ENCODE peak calls at places on chromosomes 2 and 18, in four cellular contexts. H, M, E and P are unnamed samples.

GRCh38 chr18:12779456-12779855 is 76.6 kb downstream of the PSMG2 start:
- DNase-seq in H (no peak), M (no peak), E (no peak), P (no peak)

GRCh38 chr18:79934311-79935097 is 16.9 kb downstream of the SLC66A2 start:
- DNase-seq in H (no peak), M (no peak), E (no peak), P (peak; percentile 60)

GRCh38 chr18:35890323-35890722 is 82.2 kb upstream of the RMP24 start:
- DNase-seq in H (no peak), M (no peak), E (no peak), P (no peak)

GRCh38 chr2:873651-874580 is 76.7 kb upstream of the SNTG2 start:
- DNase-seq in H (no peak), M (no peak), E (no peak), P (no peak)

GRCh38 chr18:361100-361732 is 93.4 kb upstream of the THOC1 start:
- DNase-seq in H (no peak), M (no peak), E (no peak), P (no peak)

GRCh38 chr18:13612111-13612997 is 114.0 kb downstream of the FAM210A start:
- DNase-seq in H (no peak), M (no peak), E (no peak), P (no peak)

GRCh38 chr2:60818272-60818671 is 62.2 kb downstream of the PAPOLG start:
- DNase-seq in H (no peak), M (no peak), E (no peak), P (peak; percentile 48)

GRCh38 chr2:200086911-200087310 is 131.5 kb downstream of the MAIP1 start:
- DNase-seq in H (no peak), M (no peak), E (no peak), P (no peak)

GRCh38 chr2:199303814-199304213 is 153.9 kb downstream of the SATB2 start:
- DNase-seq in H (peak; percentile 94), M (no peak), E (peak; percentile 97), P (peak; percentile 67)

GRCh38 chr2:48844418-48845155 is 89.1 kb upstream of the LHCGR start:
- DNase-seq in H (peak; percentile 42), M (no peak), E (no peak), P (peak; percentile 50)

GRCh38 chr2:233892793-233893192 is 24.4 kb upstream of the TRPM8 start:
- DNase-seq in H (no peak), M (no peak), E (no peak), P (no peak)

GRCh38 chr2:45729753-45730512 is 78.5 kb downstream of the PRKCE start:
- DNase-seq in H (no peak), M (no peak), E (no peak), P (peak; percentile 41)
- TF ChIP-seq CTCF in H (peak; percentile 28), M (no peak), E (peak; percentile 18), P (peak; percentile 51)

GRCh38 chr2:155256803-155257202 is 558.3 kb downstream of the KCNJ3 start:
- DNase-seq in H (no peak), M (no peak), E (no peak), P (no peak)
- TF ChIP-seq CTCF in H (no peak), M (no peak), E (no peak), P (no peak)

GRCh38 chr2:154452471-154452870 is 246.0 kb upstream of the KCNJ3 start:
- DNase-seq in H (no peak), M (no peak), E (no peak), P (no peak)

GRCh38 chr2:154457291-154457690 is 241.2 kb upstream of the KCNJ3 start:
- DNase-seq in H (no peak), M (no peak), E (no peak), P (no peak)

GRCh38 chr2:154455201-154455600 is 243.3 kb upstream of the KCNJ3 start:
- DNase-seq in H (peak; percentile 24), M (no peak), E (no peak), P (peak; percentile 8)

GRCh38 chr2:154452906-154453493 is 245.5 kb upstream of the KCNJ3 start:
- DNase-seq in H (peak; percentile 29), M (no peak), E (no peak), P (peak; percentile 8)

DNA sequence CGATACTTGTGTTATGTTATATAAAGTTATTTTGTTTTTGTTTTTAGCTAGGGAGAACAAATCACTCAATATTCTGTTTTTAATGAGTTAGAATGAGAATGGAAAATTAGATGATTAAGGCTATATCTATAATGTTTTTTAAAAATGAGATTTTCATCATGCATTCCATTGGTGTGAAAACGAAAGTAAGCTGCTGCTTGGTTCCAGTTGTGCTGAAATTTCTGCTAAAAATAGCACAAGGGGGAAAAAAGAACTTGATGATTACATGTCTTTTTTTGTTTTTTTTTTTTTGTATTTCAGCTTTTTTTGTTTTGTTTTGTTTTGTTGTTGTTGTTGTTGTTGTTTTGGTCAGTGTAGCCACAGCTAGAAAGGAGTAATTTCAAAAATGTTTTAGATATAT is 242.6 kb upstream of the KCNJ3 start:
- DNase-seq in H (peak; percentile 18), M (no peak), E (no peak), P (peak; percentile 3)
- TF ChIP-seq CTCF in H (no peak), M (no peak), E (no peak), P (no peak)

DNA sequence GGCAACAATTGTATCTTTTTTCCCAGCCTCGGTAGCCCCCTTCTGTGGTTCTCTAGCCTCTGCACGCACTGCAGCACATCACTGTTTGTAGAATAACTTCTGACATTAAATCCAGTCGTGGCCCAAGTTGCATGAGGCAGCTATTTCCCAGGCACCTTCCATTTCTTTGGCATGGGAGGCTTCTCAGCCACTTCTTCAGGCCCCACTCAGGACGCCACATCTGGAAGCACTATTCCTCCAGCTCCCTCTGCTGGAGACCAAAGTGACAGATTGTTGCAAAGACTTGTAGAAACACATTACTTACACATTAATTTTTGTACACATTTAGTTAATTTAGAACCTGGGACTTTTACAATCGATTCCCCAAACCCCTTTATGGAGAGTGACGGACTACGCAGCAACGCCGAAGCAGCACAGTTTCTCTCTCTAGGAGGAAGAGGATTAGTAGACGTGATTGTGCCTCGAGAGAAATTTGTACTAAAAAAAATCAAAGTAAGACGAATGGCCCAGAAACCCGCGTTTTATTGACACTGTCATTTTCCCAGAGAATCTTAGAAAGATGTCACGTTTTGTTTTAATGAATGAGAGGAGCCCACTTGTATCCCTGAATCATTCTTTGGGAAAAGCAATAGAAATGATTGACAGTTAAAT is 57.8 kb upstream of the RGPD5 start:
- DNase-seq in H (peak; percentile 79), M (peak; percentile 32), E (peak; percentile 23), P (peak; percentile 84)
- TF ChIP-seq CTCF in H (peak; percentile 77), M (peak; percentile 80), E (peak; percentile 75), P (peak; percentile 85)

GRCh38 chr2:127707890-127708648 is 6.8 kb downstream of the SFT2D3 start:
- DNase-seq in H (no peak), M (no peak), E (no peak), P (peak; percentile 45)
- TF ChIP-seq CTCF in H (no peak), M (no peak), E (no peak), P (no peak)

GRCh38 chr2:224749136-224749535 is 33.0 kb upstream of the CCDC195 start:
- DNase-seq in H (peak; percentile 13), M (no peak), E (no peak), P (no peak)
- TF ChIP-seq CTCF in H (peak; percentile 40), M (no peak), E (peak; percentile 27), P (no peak)

GRCh38 chr2:54995553-54995952 is 54.7 kb downstream of the RTN4 start:
- DNase-seq in H (no peak), M (no peak), E (no peak), P (no peak)

GRCh38 chr2:55000335-55000734 is 49.9 kb downstream of the RTN4 start:
- DNase-seq in H (no peak), M (no peak), E (no peak), P (no peak)

GRCh38 chr2:54999182-54999581 is 51.1 kb downstream of the RTN4 start:
- DNase-seq in H (peak; percentile 64), M (no peak), E (peak; percentile 56), P (peak; percentile 81)

DNA sequence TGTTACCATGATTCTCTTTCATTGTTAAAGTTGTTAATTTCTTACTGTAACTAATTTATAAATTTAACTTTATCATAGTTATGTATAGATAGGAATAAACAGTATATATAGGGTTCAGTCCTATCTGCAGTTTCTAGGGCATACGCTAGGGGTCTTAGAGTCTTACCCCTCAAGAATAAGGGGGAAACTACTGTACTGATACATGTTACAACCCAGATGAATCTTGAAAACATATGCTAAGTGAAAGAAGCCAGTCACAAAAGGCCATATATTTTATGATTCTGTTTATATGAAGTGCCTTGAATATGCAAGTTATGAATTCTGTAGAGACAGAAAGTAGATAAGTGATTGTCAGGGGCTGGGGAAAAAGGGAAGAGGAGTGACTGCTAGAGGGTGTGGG is 52.4 kb downstream of the RTN4 start:
- DNase-seq in H (no peak), M (no peak), E (no peak), P (no peak)
- TF ChIP-seq CTCF in H (no peak), M (peak; percentile 22), E (no peak), P (no peak)

GRCh38 chr18:64095056-64095455 is 53.8 kb downstream of the LINC00305 start:
- DNase-seq in H (no peak), M (no peak), E (no peak), P (no peak)

GRCh38 chr18:64097497-64097896 is 51.4 kb downstream of the LINC00305 start:
- DNase-seq in H (peak; percentile 13), M (no peak), E (no peak), P (peak; percentile 65)

GRCh38 chr18:64103979-64104378 is 44.9 kb downstream of the LINC00305 start:
- DNase-seq in H (no peak), M (no peak), E (no peak), P (peak; percentile 4)

GRCh38 chr18:64100136-64100922 is 48.6 kb downstream of the LINC00305 start:
- DNase-seq in H (no peak), M (no peak), E (no peak), P (peak; percentile 46)

GRCh38 chr18:64099244-64099643 is 49.6 kb downstream of the LINC00305 start:
- DNase-seq in H (no peak), M (no peak), E (no peak), P (no peak)
- TF ChIP-seq CTCF in H (no peak), M (no peak), E (no peak), P (no peak)